ENCODE peak calls at places on chromosomes 3 and 15, in seven cellular contexts. One of them, this sample, is unnamed.
A peak's percentile ranks its signal among the peaks of the same experiment; 100 is the strongest.

GRCh38 chr3:127884069-127884468 is 31.0 kb upstream of the KBTBD12 start:
- ATAC-seq in activated T-helper 17 cell treated with anti-CD3 and anti-CD28 coated beads, Interleukin-2, amount 50 U/mL, for 72 hours: no peak
- ATAC-seq in stimulated activated naive CD8-positive, alpha-beta T cell treated with anti-CD3 and anti-CD28 coated beads, Interleukin-15, Interleukin-2, amounts not matched to agents 100 U/mL and 50 U/mL, for 24 hours: no peak
- ATAC-seq in left lung: no peak
- ATAC-seq in HCT116: no peak
- ATAC-seq in activated CD4-positive, alpha-beta T cell treated with anti-CD3 and anti-CD28 coated beads for 36 hours: no peak
- ATAC-seq in left ventricle myocardium superior: no peak
- ATAC-seq in this sample: no peak

GRCh38 chr3:74613060-74613459 is 1.4 kb downstream of the CNTN3 start:
- ATAC-seq in activated T-helper 17 cell treated with anti-CD3 and anti-CD28 coated beads, Interleukin-2, amount 50 U/mL, for 72 hours: no peak
- ATAC-seq in left ventricle myocardium superior: no peak
- ATAC-seq in left lung: no peak
- ATAC-seq in stimulated activated naive CD8-positive, alpha-beta T cell treated with anti-CD3 and anti-CD28 coated beads, Interleukin-15, Interleukin-2, amounts not matched to agents 100 U/mL and 50 U/mL, for 24 hours: no peak
- ATAC-seq in HCT116: no peak
- ATAC-seq in activated CD4-positive, alpha-beta T cell treated with anti-CD3 and anti-CD28 coated beads for 36 hours: no peak
- ATAC-seq in this sample: no peak

GRCh38 chr3:56694852-56695563 is 11.9 kb upstream of the TASOR start:
- ATAC-seq in HCT116: no peak
- ATAC-seq in stimulated activated naive CD8-positive, alpha-beta T cell treated with anti-CD3 and anti-CD28 coated beads, Interleukin-15, Interleukin-2, amounts not matched to agents 100 U/mL and 50 U/mL, for 24 hours: peak; percentile 33
- ATAC-seq in activated CD4-positive, alpha-beta T cell treated with anti-CD3 and anti-CD28 coated beads for 36 hours: peak; percentile 53
- ATAC-seq in left lung: peak; percentile 27
- ATAC-seq in left ventricle myocardium superior: peak; percentile 41
- ATAC-seq in activated T-helper 17 cell treated with anti-CD3 and anti-CD28 coated beads, Interleukin-2, amount 50 U/mL, for 72 hours: peak; percentile 47
- ATAC-seq in this sample: no peak

GRCh38 chr15:88535607-88536313 is 10.7 kb downstream of the DET1 start:
- ATAC-seq in left lung: no peak
- ATAC-seq in HCT116: no peak
- ATAC-seq in activated T-helper 17 cell treated with anti-CD3 and anti-CD28 coated beads, Interleukin-2, amount 50 U/mL, for 72 hours: no peak
- ATAC-seq in activated CD4-positive, alpha-beta T cell treated with anti-CD3 and anti-CD28 coated beads for 36 hours: no peak
- ATAC-seq in left ventricle myocardium superior: no peak
- ATAC-seq in stimulated activated naive CD8-positive, alpha-beta T cell treated with anti-CD3 and anti-CD28 coated beads, Interleukin-15, Interleukin-2, amounts not matched to agents 100 U/mL and 50 U/mL, for 24 hours: no peak
- ATAC-seq in this sample: no peak

GRCh38 chr3:126394179-126394976 is at the start of gene CFAP100:
- ATAC-seq in stimulated activated naive CD8-positive, alpha-beta T cell treated with anti-CD3 and anti-CD28 coated beads, Interleukin-15, Interleukin-2, amounts not matched to agents 100 U/mL and 50 U/mL, for 24 hours: no peak
- ATAC-seq in activated CD4-positive, alpha-beta T cell treated with anti-CD3 and anti-CD28 coated beads for 36 hours: no peak
- ATAC-seq in HCT116: no peak
- ATAC-seq in left ventricle myocardium superior: peak; percentile 75
- ATAC-seq in left lung: peak; percentile 90
- ATAC-seq in activated T-helper 17 cell treated with anti-CD3 and anti-CD28 coated beads, Interleukin-2, amount 50 U/mL, for 72 hours: no peak
- ATAC-seq in this sample: no peak

GRCh38 chr15:89430530-89431341 is 65.6 kb downstream of the RHCG start:
- ATAC-seq in left ventricle myocardium superior: peak; percentile 97
- ATAC-seq in activated CD4-positive, alpha-beta T cell treated with anti-CD3 and anti-CD28 coated beads for 36 hours: peak; percentile 96
- ATAC-seq in stimulated activated naive CD8-positive, alpha-beta T cell treated with anti-CD3 and anti-CD28 coated beads, Interleukin-15, Interleukin-2, amounts not matched to agents 100 U/mL and 50 U/mL, for 24 hours: peak; percentile 91
- ATAC-seq in HCT116: peak; percentile 97
- ATAC-seq in left lung: peak; percentile 98
- ATAC-seq in activated T-helper 17 cell treated with anti-CD3 and anti-CD28 coated beads, Interleukin-2, amount 50 U/mL, for 72 hours: peak; percentile 96
- ATAC-seq in this sample: peak; percentile 84

GRCh38 chr15:38049876-38050275 is 115.4 kb downstream of the TMCO5A start:
- ATAC-seq in left lung: peak; percentile 28
- ATAC-seq in HCT116: no peak
- ATAC-seq in stimulated activated naive CD8-positive, alpha-beta T cell treated with anti-CD3 and anti-CD28 coated beads, Interleukin-15, Interleukin-2, amounts not matched to agents 100 U/mL and 50 U/mL, for 24 hours: no peak
- ATAC-seq in activated T-helper 17 cell treated with anti-CD3 and anti-CD28 coated beads, Interleukin-2, amount 50 U/mL, for 72 hours: no peak
- ATAC-seq in activated CD4-positive, alpha-beta T cell treated with anti-CD3 and anti-CD28 coated beads for 36 hours: no peak
- ATAC-seq in left ventricle myocardium superior: no peak
- ATAC-seq in this sample: no peak

GRCh38 chr3:105571005-105571404 is 204.3 kb downstream of the ALCAM start:
- ATAC-seq in activated CD4-positive, alpha-beta T cell treated with anti-CD3 and anti-CD28 coated beads for 36 hours: no peak
- ATAC-seq in activated T-helper 17 cell treated with anti-CD3 and anti-CD28 coated beads, Interleukin-2, amount 50 U/mL, for 72 hours: no peak
- ATAC-seq in left lung: no peak
- ATAC-seq in HCT116: no peak
- ATAC-seq in left ventricle myocardium superior: no peak
- ATAC-seq in stimulated activated naive CD8-positive, alpha-beta T cell treated with anti-CD3 and anti-CD28 coated beads, Interleukin-15, Interleukin-2, amounts not matched to agents 100 U/mL and 50 U/mL, for 24 hours: no peak
- ATAC-seq in this sample: no peak

GRCh38 chr3:61832375-61833229 is 271.2 kb downstream of the PTPRG start:
- ATAC-seq in left ventricle myocardium superior: no peak
- ATAC-seq in activated CD4-positive, alpha-beta T cell treated with anti-CD3 and anti-CD28 coated beads for 36 hours: no peak
- ATAC-seq in stimulated activated naive CD8-positive, alpha-beta T cell treated with anti-CD3 and anti-CD28 coated beads, Interleukin-15, Interleukin-2, amounts not matched to agents 100 U/mL and 50 U/mL, for 24 hours: no peak
- ATAC-seq in HCT116: no peak
- ATAC-seq in activated T-helper 17 cell treated with anti-CD3 and anti-CD28 coated beads, Interleukin-2, amount 50 U/mL, for 72 hours: no peak
- ATAC-seq in left lung: no peak
- ATAC-seq in this sample: no peak

GRCh38 chr15:68578960-68579935 is at the start of gene CORO2B:
- ATAC-seq in activated T-helper 17 cell treated with anti-CD3 and anti-CD28 coated beads, Interleukin-2, amount 50 U/mL, for 72 hours: peak; percentile 22
- ATAC-seq in HCT116: peak; percentile 64
- ATAC-seq in left ventricle myocardium superior: peak; percentile 50
- ATAC-seq in activated CD4-positive, alpha-beta T cell treated with anti-CD3 and anti-CD28 coated beads for 36 hours: peak; percentile 31
- ATAC-seq in stimulated activated naive CD8-positive, alpha-beta T cell treated with anti-CD3 and anti-CD28 coated beads, Interleukin-15, Interleukin-2, amounts not matched to agents 100 U/mL and 50 U/mL, for 24 hours: peak; percentile 13
- ATAC-seq in left lung: no peak
- ATAC-seq in this sample: no peak

GRCh38 chr3:151165221-151165620 is 37.8 kb downstream of the GPR171 start:
- ATAC-seq in stimulated activated naive CD8-positive, alpha-beta T cell treated with anti-CD3 and anti-CD28 coated beads, Interleukin-15, Interleukin-2, amounts not matched to agents 100 U/mL and 50 U/mL, for 24 hours: no peak
- ATAC-seq in left ventricle myocardium superior: no peak
- ATAC-seq in activated CD4-positive, alpha-beta T cell treated with anti-CD3 and anti-CD28 coated beads for 36 hours: no peak
- ATAC-seq in HCT116: no peak
- ATAC-seq in left lung: no peak
- ATAC-seq in activated T-helper 17 cell treated with anti-CD3 and anti-CD28 coated beads, Interleukin-2, amount 50 U/mL, for 72 hours: no peak
- ATAC-seq in this sample: no peak

GRCh38 chr15:59352683-59353082 is 20.0 kb downstream of the MYO1E start:
- ATAC-seq in left lung: no peak
- ATAC-seq in left ventricle myocardium superior: peak; percentile 50
- ATAC-seq in stimulated activated naive CD8-positive, alpha-beta T cell treated with anti-CD3 and anti-CD28 coated beads, Interleukin-15, Interleukin-2, amounts not matched to agents 100 U/mL and 50 U/mL, for 24 hours: no peak
- ATAC-seq in activated CD4-positive, alpha-beta T cell treated with anti-CD3 and anti-CD28 coated beads for 36 hours: no peak
- ATAC-seq in HCT116: no peak
- ATAC-seq in activated T-helper 17 cell treated with anti-CD3 and anti-CD28 coated beads, Interleukin-2, amount 50 U/mL, for 72 hours: no peak
- ATAC-seq in this sample: no peak

GRCh38 chr3:69856965-69857364 is 117.7 kb downstream of the MITF start:
- ATAC-seq in activated T-helper 17 cell treated with anti-CD3 and anti-CD28 coated beads, Interleukin-2, amount 50 U/mL, for 72 hours: no peak
- ATAC-seq in left lung: no peak
- ATAC-seq in stimulated activated naive CD8-positive, alpha-beta T cell treated with anti-CD3 and anti-CD28 coated beads, Interleukin-15, Interleukin-2, amounts not matched to agents 100 U/mL and 50 U/mL, for 24 hours: no peak
- ATAC-seq in activated CD4-positive, alpha-beta T cell treated with anti-CD3 and anti-CD28 coated beads for 36 hours: no peak
- ATAC-seq in HCT116: no peak
- ATAC-seq in left ventricle myocardium superior: peak; percentile 56
- ATAC-seq in this sample: no peak

GRCh38 chr3:52236424-52236886 is 2.5 kb downstream of the TWF2 start:
- ATAC-seq in HCT116: no peak
- ATAC-seq in activated CD4-positive, alpha-beta T cell treated with anti-CD3 and anti-CD28 coated beads for 36 hours: no peak
- ATAC-seq in activated T-helper 17 cell treated with anti-CD3 and anti-CD28 coated beads, Interleukin-2, amount 50 U/mL, for 72 hours: no peak
- ATAC-seq in stimulated activated naive CD8-positive, alpha-beta T cell treated with anti-CD3 and anti-CD28 coated beads, Interleukin-15, Interleukin-2, amounts not matched to agents 100 U/mL and 50 U/mL, for 24 hours: no peak
- ATAC-seq in left lung: no peak
- ATAC-seq in left ventricle myocardium superior: peak; percentile 5
- ATAC-seq in this sample: no peak

GRCh38 chr3:24378313-24378712 is 116.3 kb downstream of the THRB start:
- ATAC-seq in left ventricle myocardium superior: no peak
- ATAC-seq in HCT116: no peak
- ATAC-seq in activated T-helper 17 cell treated with anti-CD3 and anti-CD28 coated beads, Interleukin-2, amount 50 U/mL, for 72 hours: no peak
- ATAC-seq in stimulated activated naive CD8-positive, alpha-beta T cell treated with anti-CD3 and anti-CD28 coated beads, Interleukin-15, Interleukin-2, amounts not matched to agents 100 U/mL and 50 U/mL, for 24 hours: no peak
- ATAC-seq in left lung: no peak
- ATAC-seq in activated CD4-positive, alpha-beta T cell treated with anti-CD3 and anti-CD28 coated beads for 36 hours: no peak
- ATAC-seq in this sample: no peak

GRCh38 chr3:186694288-186695032 is 22.7 kb upstream of the KNG1 start:
- ATAC-seq in activated T-helper 17 cell treated with anti-CD3 and anti-CD28 coated beads, Interleukin-2, amount 50 U/mL, for 72 hours: peak; percentile 56
- ATAC-seq in left lung: no peak
- ATAC-seq in left ventricle myocardium superior: no peak
- ATAC-seq in stimulated activated naive CD8-positive, alpha-beta T cell treated with anti-CD3 and anti-CD28 coated beads, Interleukin-15, Interleukin-2, amounts not matched to agents 100 U/mL and 50 U/mL, for 24 hours: no peak
- ATAC-seq in activated CD4-positive, alpha-beta T cell treated with anti-CD3 and anti-CD28 coated beads for 36 hours: no peak
- ATAC-seq in HCT116: no peak
- ATAC-seq in this sample: peak; percentile 31

GRCh38 chr15:66927326-66928077 is 137.9 kb upstream of the SMAD3 start:
- ATAC-seq in left ventricle myocardium superior: peak; percentile 72
- ATAC-seq in activated T-helper 17 cell treated with anti-CD3 and anti-CD28 coated beads, Interleukin-2, amount 50 U/mL, for 72 hours: no peak
- ATAC-seq in stimulated activated naive CD8-positive, alpha-beta T cell treated with anti-CD3 and anti-CD28 coated beads, Interleukin-15, Interleukin-2, amounts not matched to agents 100 U/mL and 50 U/mL, for 24 hours: no peak
- ATAC-seq in left lung: no peak
- ATAC-seq in HCT116: no peak
- ATAC-seq in activated CD4-positive, alpha-beta T cell treated with anti-CD3 and anti-CD28 coated beads for 36 hours: no peak
- ATAC-seq in this sample: no peak

This sample was measured in esophagus mucosa.